ENCODE peak calls at places on chromosomes 2 and 18, in five cellular contexts. X is brain microvascular endothelial cell, U is SJCRH30, V is K562, Y is PC-3. L is an unnamed sample.

GRCh38 chr2:65382776-65383357 is 49.5 kb downstream of the SPRED2 start:
- DNase-seq in Y (peak), U (peak), X (peak), V (peak), L (peak)

GRCh38 chr18:22703883-22704626 is 229.1 kb upstream of the RBBP8 start:
- DNase-seq in Y (peak), X (peak), V (peak), U (peak), L (no peak)

GRCh38 chr2:44960871-44961270 is 19.4 kb downstream of the SIX3 start:
- DNase-seq in X (no peak), U (no peak), V (no peak), Y (no peak), L (no peak)

GRCh38 chr2:233414777-233415570 is 60.7 kb downstream of the DGKD start:
- DNase-seq in U (peak), Y (peak), V (no peak), X (no peak), L (no peak)

GRCh38 chr2:240301256-240301795 is 134.1 kb upstream of the GPC1 start:
- DNase-seq in Y (no peak), X (no peak), U (no peak), V (no peak), L (no peak)

GRCh38 chr2:14587119-14587518 is 45.4 kb upstream of the LRATD1 start:
- DNase-seq in U (no peak), V (no peak), Y (peak), X (peak), L (no peak)

GRCh38 chr2:84970266-84970955 is 550 bp upstream of the KCMF1 start:
- DNase-seq in U (peak), Y (peak), V (peak), X (no peak), L (peak)

GRCh38 chr2:173354601-173355131 is at the start of gene CDCA7:
- DNase-seq in X (peak), U (peak), V (peak), Y (peak), L (peak)

GRCh38 chr2:128360711-128361110 is 42.0 kb upstream of the HS6ST1 start:
- DNase-seq in X (no peak), Y (no peak), V (no peak), U (no peak), L (no peak)

GRCh38 chr2:167487728-167488127 is 599.4 kb downstream of the XIRP2 start:
- DNase-seq in Y (no peak), V (no peak), X (no peak), U (peak), L (no peak)

GRCh38 chr2:3154694-3155093 is 222.9 kb downstream of the EIPR1 start:
- DNase-seq in X (no peak), U (no peak), Y (no peak), V (no peak), L (no peak)

DNA sequence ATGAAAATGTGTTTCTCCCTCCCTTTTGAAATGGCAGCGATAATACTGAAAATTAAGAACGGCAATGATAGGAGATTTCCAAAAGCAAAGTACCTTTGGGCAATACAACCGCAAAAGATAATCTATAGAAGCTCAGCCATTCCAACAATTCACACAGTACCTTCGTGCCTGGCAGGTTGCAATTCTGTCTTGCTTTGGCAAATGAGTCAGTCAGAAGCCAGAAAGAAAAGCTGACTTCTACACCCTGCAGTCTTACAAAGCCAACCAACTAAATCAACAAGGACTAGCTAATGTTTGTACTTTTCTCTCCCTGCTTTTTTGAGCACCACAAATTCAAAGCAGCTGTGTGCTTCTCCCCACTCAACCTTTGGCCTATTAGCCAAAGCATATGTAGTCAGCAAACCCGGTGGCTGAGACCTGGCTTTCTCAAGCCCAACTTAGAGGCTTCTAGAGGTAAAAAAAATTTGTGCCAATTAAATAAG is 25.7 kb upstream of the ID2 start:
- DNase-seq in X (no peak), U (no peak), V (no peak), Y (peak), L (no peak)
- H3K27ac ChIP-seq in X (no peak), U (no peak), V (no peak), Y (no peak), L (no peak)

DNA sequence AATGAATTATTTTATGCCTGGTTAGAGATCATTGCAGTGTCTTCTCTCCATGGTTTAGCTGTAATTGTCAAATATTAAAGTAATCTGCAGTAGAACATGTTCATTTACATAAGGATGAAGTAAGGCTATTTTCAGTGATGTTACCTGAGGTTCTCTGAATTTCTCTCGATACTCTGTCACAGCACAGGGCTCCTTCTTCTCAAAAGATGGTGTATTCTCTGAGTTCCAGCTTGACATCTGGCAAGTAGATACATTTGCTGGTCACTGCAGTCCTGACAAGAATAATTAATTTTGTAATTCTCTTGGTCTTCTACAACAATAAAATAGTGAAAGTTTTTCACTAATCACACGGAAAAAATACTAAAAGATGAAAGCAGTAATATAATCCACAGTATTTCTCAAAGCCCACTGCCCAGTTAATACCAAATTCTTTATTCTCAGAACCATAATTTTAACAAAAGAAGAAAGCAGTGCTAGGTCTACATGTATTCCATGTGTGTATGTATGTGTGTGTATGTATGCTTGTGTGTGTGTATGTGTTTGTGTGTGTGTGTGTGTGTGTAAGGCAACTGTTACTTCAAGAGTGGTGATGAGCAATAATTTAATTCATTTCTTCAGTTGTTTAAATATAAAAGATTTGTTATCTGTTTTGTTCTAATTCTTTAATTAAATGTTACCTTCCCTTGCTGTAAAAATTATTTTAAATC is 1165.5 kb upstream of the SLC39A10 start:
- DNase-seq in Y (no peak), X (no peak), U (no peak), V (no peak), L (no peak)
- H3K27ac ChIP-seq in Y (no peak), X (no peak), U (no peak), V (no peak), L (no peak)

GRCh38 chr2:200702044-200702443 is 109.7 kb upstream of the BZW1 start:
- DNase-seq in U (no peak), Y (no peak), V (no peak), X (no peak), L (no peak)
- H3K27ac ChIP-seq in U (no peak), Y (no peak), V (no peak), X (no peak), L (no peak)

GRCh38 chr2:236993-237539 is 26.8 kb downstream of the SH3YL1 start:
- DNase-seq in V (no peak), Y (no peak), U (no peak), X (no peak), L (no peak)
- H3K27ac ChIP-seq in V (no peak), Y (no peak), U (no peak), X (no peak), L (no peak)

DNA sequence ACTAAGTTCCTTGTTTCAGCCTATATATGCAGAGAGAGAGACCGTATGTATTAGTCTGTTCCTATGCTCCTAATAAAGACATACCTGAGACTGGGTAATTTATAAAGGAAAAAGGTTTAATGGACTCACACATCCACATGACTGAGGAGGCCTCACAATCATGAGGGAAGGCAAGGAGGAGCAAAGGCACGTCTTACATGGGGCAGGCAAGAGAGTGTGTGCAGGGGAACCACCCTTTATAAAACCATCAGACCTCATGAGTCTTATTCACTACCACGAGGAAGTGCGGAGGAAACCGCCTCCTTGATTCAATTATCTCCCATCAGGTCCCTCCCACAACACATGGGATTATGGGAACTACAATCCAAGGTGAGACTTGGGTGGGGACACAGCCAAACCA is 73.8 kb downstream of the TMEM18 start:
- DNase-seq in U (no peak), X (no peak), Y (no peak), V (no peak), L (no peak)
- H3K27ac ChIP-seq in U (no peak), X (no peak), Y (peak), V (no peak), L (no peak)

L was measured in naive thymus-derived CD4-positive, alpha-beta T cell.